ENCODE peak calls at places on chromosome 15, in four cellular contexts. W is transverse colon, M is prostate gland, I is HepG2. K is an unnamed sample.

GRCh38 chr15:72907733-72908132 is 124.2 kb upstream of the ADPGK start:
- DNase-seq in W (no peak), M (no peak), I (no peak), K (no peak)

GRCh38 chr15:32856753-32857152 is 138.9 kb downstream of the GREM1 start:
- DNase-seq in W (no peak), M (no peak), I (no peak), K (no peak)

GRCh38 chr15:48185527-48185926 is 5.9 kb upstream of the CTXN2 start:
- DNase-seq in W (no peak), M (no peak), I (no peak), K (no peak)

GRCh38 chr15:58510715-58511465 is 79.1 kb downstream of the LIPC start:
- DNase-seq in W (no peak), M (no peak), I (no peak), K (no peak)

GRCh38 chr15:32718082-32718821 is 448 bp downstream of the GREM1 start:
- DNase-seq in W (peak), M (no peak), I (no peak), K (no peak)

GRCh38 chr15:57732526-57733331 is 26.2 kb downstream of the POLR2M start:
- DNase-seq in W (peak), M (peak), I (peak), K (peak)

GRCh38 chr15:89680282-89680873 is 1.2 kb upstream of the PLIN1 start:
- DNase-seq in W (peak), M (peak), I (peak), K (peak)

GRCh38 chr15:69035918-69036258 is 21.4 kb downstream of the NOX5 start:
- DNase-seq in W (no peak), M (no peak), I (no peak), K (no peak)

GRCh38 chr15:56537881-56538280 is 72.9 kb upstream of the MNS1 start:
- DNase-seq in W (peak), M (no peak), I (no peak), K (peak)

GRCh38 chr15:89671687-89672086 is 7.5 kb downstream of the PLIN1 start:
- DNase-seq in W (no peak), M (no peak), I (no peak), K (no peak)

GRCh38 chr15:68431037-68431791 is 749 bp downstream of the ITGA11 start:
- DNase-seq in W (no peak), M (no peak), I (no peak), K (peak)

GRCh38 chr15:89171136-89172072 is 50.0 kb downstream of the RLBP1 start:
- DNase-seq in W (peak), M (no peak), I (peak), K (peak)

GRCh38 chr15:52232327-52232726 is 41.1 kb upstream of the GNB5 start:
- DNase-seq in W (no peak), M (no peak), I (no peak), K (no peak)

GRCh38 chr15:58115692-58116091 is 22.5 kb upstream of the AQP9 start:
- DNase-seq in W (no peak), M (no peak), I (peak), K (no peak)

GRCh38 chr15:42994546-42994945 is 74.0 kb upstream of the TTBK2 start:
- DNase-seq in W (no peak), M (no peak), I (no peak), K (no peak)

GRCh38 chr15:58967479-58967878 is 20.0 kb upstream of the RNF111 start:
- DNase-seq in W (no peak), M (no peak), I (no peak), K (no peak)

GRCh38 chr15:93152951-93153350 is 63.9 kb upstream of the RGMA start:
- DNase-seq in W (peak), M (peak), I (no peak), K (peak)

GRCh38 chr15:35557544-35557943 is 11.6 kb upstream of the DPH6 start:
- DNase-seq in W (no peak), M (no peak), I (peak), K (no peak)

GRCh38 chr15:48332642-48333034 is 1.4 kb downstream of the DUT start:
- DNase-seq in W (no peak), M (no peak), I (no peak), K (no peak)

GRCh38 chr15:59885832-59886231 is 118.3 kb upstream of the FOXB1 start:
- DNase-seq in W (no peak), M (peak), I (no peak), K (no peak)

GRCh38 chr15:82537351-82537908 is 2.8 kb downstream of the RPS17 start:
- DNase-seq in W (no peak), M (no peak), I (no peak), K (peak)
- H3K4me3 ChIP-seq in W (no peak), M (no peak), I (no peak), K (no peak)

GRCh38 chr15:45378149-45378912 is at the start of gene GATM:
- DNase-seq in W (peak), M (peak), I (no peak), K (peak)
- TF ChIP-seq POLR2AphosphoS5 in W (peak), M (peak), I (no peak), K (no peak)

DNA sequence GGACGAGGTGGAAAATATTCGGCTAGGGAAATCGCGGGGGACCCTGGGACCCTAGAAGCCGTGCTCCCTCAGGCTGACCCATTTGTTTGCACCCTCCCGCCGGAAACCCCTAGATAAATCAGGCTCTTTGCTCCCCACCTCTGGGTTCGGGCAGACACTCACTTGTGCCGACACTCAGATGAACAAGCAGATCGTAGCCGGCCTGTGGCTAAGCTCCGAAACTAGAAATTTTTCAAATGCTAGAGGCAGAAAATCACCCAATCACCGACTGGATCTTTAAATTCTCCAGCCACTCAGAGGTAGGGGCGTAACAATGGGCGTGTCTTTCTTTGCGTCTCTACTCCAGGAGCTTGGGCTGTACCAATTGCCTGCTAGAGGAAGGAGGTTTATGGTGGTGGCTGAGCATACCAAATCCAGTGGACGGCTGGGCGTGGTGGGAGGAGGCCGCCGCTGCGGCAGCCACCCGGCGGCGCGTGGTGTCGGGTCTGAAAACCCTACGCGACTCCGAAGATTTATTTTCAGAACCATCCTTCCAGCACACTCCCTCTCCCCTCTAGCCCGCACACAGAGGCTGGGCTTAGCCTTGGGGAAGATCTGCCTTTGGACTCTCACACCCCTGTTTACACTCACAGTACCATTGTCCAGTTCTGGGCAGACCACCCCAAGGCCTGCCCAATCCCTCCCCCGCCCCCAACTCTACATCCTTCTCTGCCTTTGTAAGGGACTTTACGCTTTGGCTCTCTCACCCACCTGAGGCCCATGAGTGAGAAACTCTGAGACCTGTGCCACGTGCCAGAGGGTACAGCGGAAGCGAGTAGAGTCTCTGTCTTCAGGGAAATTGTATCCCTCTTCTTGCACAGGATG is at the start of gene PIF1:
- DNase-seq in W (peak), M (peak), I (peak), K (peak)
- H3K4me3 ChIP-seq in W (peak), M (peak), I (peak), K (peak)

DNA sequence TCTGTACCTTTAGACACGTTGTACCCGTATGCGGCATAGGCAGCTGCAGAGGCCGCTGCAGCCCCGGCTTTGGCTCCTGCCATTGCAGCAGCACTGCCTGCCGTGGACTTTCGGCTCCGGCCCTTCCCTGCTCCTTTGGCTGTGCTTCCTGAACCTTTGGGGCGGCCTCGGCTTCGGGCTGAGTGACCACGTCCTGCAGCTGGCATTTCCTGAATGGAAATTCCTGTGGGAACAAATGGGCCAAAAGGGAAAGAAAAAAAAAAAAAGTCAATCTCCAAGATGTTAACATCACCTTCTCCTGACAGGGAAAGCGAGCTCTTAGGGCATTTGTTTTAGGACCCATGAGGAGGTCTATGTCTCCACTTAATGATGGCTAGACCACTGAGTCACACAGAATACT is 29.6 kb downstream of the CHAC1 start:
- DNase-seq in W (no peak), M (no peak), I (no peak), K (no peak)
- TF ChIP-seq POLR2AphosphoS5 in W (no peak), M (no peak), I (no peak), K (no peak)

DNA sequence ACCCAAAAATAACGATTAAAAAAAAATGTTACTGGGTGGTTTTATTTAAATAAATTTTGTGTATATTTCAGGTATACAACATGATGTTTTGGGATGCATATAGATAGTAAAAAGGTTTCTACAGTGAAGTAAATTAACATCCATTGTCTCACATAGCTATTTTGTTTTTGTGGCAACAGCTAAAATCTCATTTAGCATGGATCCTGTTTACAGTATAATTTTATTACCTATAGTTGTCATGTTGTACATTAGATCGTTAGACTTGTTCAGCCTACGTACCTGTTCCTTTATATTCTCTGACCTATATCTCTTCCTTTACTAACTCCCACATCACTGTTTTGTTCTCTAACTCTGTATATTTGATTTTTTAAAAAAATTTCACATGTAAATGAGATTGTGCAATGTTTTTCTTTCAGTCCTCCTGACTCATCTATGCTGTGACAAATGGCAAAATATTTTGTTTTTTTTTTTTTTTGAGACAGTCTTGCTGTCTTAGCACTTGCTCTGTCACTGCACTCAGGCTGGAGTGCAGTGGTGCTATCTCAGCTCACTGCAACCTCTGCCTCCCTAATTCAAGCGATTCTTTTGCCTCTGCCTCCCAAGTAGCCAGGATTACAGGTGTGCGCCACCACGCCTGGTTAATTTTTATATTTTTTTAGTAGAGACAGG is 45.6 kb downstream of the OIP5 start:
- DNase-seq in W (no peak), M (no peak), I (no peak), K (no peak)
- H3K4me3 ChIP-seq in W (no peak), M (no peak), I (no peak), K (no peak)

DNA sequence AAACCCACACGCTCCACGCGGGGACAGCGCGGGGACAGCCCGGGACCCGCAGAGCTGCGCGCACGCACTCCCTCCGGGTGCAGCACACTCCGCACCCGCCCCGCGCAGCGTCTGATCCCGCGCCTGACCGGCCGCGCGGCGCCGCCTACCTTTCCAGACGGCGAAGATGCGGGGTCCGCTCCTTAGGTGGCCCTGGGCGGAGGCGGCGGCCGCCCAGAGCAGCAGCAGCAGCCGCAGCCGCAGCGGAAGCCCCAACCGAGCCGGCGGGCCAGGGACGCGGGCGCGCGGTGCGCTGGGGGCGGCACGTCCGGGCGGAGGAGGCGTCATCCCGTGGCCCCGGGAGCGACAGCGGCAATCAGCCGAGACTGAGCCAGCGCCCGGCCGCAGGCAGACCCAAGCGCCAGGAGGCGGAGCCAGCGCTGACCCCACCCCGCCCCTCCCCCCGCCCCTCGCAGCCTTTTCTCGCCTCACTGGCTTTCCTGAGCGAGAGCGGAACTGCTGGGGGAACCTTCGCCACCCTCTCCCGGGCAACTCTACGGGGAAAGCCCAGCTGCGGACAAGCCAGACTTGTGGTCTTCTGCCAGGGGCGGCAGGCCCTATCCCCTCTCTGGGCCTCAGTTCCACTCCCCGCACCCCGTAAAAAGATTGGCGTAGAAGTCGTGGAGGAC is at the start of gene SEMA7A:
- DNase-seq in W (peak), M (peak), I (peak), K (peak)
- TF ChIP-seq POLR2AphosphoS5 in W (peak), M (peak), I (peak), K (peak)

GRCh38 chr15:97944724-97945123 is 15.8 kb upstream of the ARRDC4 start:
- DNase-seq in W (no peak), M (no peak), I (no peak), K (no peak)
- H3K4me3 ChIP-seq in W (no peak), M (no peak), I (no peak), K (no peak)